ENCODE peak calls at places on chromosome 7, in five cellular contexts. G is H1, W is GM12892, I is SK-N-SH, O is K562. A is an unnamed sample.

GRCh38 chr7:84674236-84674913 is 479.8 kb upstream of the SEMA3A start:
- DNase-seq in O (no peak), W (no peak), I (no peak), G (no peak), A (no peak)

GRCh38 chr7:5500056-5500776 is 76.6 kb upstream of the TNRC18 start:
- DNase-seq in I (peak; percentile 27), W (no peak), G (no peak), O (no peak), A (no peak)

GRCh38 chr7:473211-473734 is 46.4 kb downstream of the PDGFA start:
- DNase-seq in I (no peak), O (no peak), W (no peak), G (peak; percentile 43), A (no peak)

GRCh38 chr7:130988443-130988842 is 254.4 kb upstream of the KLF14 start:
- DNase-seq in I (peak; percentile 48), W (no peak), O (no peak), G (no peak), A (no peak)

GRCh38 chr7:150753239-150753638 is 16.0 kb downstream of the GIMAP5 start:
- DNase-seq in W (no peak), O (no peak), I (no peak), G (no peak), A (no peak)

GRCh38 chr7:71479231-71479630 is 347.3 kb downstream of the GALNT17 start:
- DNase-seq in O (no peak), G (no peak), I (no peak), W (no peak), A (no peak)

GRCh38 chr7:12851142-12851541 is 163.7 kb downstream of the ARL4A start:
- DNase-seq in I (no peak), O (no peak), W (no peak), G (no peak), A (no peak)

GRCh38 chr7:71414490-71414889 is 282.5 kb downstream of the GALNT17 start:
- DNase-seq in G (no peak), W (no peak), I (no peak), O (no peak), A (no peak)

GRCh38 chr7:25326466-25327156 is 98.3 kb upstream of the NPVF start:
- DNase-seq in I (no peak), W (no peak), G (no peak), O (no peak), A (no peak)

GRCh38 chr7:115299379-115300038 is 377.6 kb downstream of the MDFIC start:
- DNase-seq in O (no peak), W (no peak), I (no peak), G (no peak), A (no peak)

GRCh38 chr7:64775289-64775688 is 18.9 kb upstream of the ZNF138 start:
- DNase-seq in I (no peak), G (no peak), O (peak; percentile 21), W (no peak), A (no peak)

GRCh38 chr7:151455690-151456089 is 15.7 kb upstream of the CRYGN start:
- DNase-seq in G (no peak), W (no peak), O (no peak), I (no peak), A (no peak)

GRCh38 chr7:30321992-30322637 is 37.7 kb downstream of the ZNRF2 start:
- DNase-seq in O (peak; percentile 19), I (no peak), G (no peak), W (peak; percentile 18), A (no peak)
- TF ChIP-seq TAF1 in O (no peak), I (no peak), G (no peak), W (no peak), A (no peak)

GRCh38 chr7:102991077-102991539 is 78.3 kb downstream of the LRRC17 start:
- DNase-seq in G (no peak), I (no peak), O (no peak), W (no peak), A (no peak)

GRCh38 chr7:102992820-102993531 is 80.2 kb downstream of the LRRC17 start:
- DNase-seq in G (no peak), I (no peak), O (peak; percentile 84), W (no peak), A (no peak)

GRCh38 chr7:102992509-102992819 is 79.7 kb downstream of the LRRC17 start:
- DNase-seq in I (no peak), O (no peak), G (no peak), W (no peak), A (no peak)

GRCh38 chr7:102990642-102991041 is 77.8 kb downstream of the LRRC17 start:
- DNase-seq in G (no peak), I (no peak), O (no peak), W (no peak), A (no peak)

GRCh38 chr7:102991540-102992214 is 78.9 kb downstream of the LRRC17 start:
- DNase-seq in O (peak; percentile 85), I (peak; percentile 15), W (no peak), G (no peak), A (no peak)
- TF ChIP-seq TAF1 in O (no peak), I (peak; percentile 18), W (no peak), G (no peak), A (no peak)

GRCh38 chr7:73704640-73705550 is 14.6 kb downstream of the STX1A start:
- DNase-seq in G (no peak), W (no peak), I (peak; percentile 42), O (no peak), A (no peak)

GRCh38 chr7:73707045-73707631 is 12.3 kb downstream of the STX1A start:
- DNase-seq in G (peak; percentile 49), I (peak; percentile 66), W (no peak), O (no peak), A (no peak)

GRCh38 chr7:73705551-73705920 is 13.9 kb downstream of the STX1A start:
- DNase-seq in I (peak; percentile 32), G (no peak), W (no peak), O (no peak), A (no peak)

GRCh38 chr7:73703985-73704639 is 15.4 kb downstream of the STX1A start:
- DNase-seq in G (peak; percentile 81), O (peak; percentile 94), W (no peak), I (peak; percentile 89), A (peak; percentile 81)

DNA sequence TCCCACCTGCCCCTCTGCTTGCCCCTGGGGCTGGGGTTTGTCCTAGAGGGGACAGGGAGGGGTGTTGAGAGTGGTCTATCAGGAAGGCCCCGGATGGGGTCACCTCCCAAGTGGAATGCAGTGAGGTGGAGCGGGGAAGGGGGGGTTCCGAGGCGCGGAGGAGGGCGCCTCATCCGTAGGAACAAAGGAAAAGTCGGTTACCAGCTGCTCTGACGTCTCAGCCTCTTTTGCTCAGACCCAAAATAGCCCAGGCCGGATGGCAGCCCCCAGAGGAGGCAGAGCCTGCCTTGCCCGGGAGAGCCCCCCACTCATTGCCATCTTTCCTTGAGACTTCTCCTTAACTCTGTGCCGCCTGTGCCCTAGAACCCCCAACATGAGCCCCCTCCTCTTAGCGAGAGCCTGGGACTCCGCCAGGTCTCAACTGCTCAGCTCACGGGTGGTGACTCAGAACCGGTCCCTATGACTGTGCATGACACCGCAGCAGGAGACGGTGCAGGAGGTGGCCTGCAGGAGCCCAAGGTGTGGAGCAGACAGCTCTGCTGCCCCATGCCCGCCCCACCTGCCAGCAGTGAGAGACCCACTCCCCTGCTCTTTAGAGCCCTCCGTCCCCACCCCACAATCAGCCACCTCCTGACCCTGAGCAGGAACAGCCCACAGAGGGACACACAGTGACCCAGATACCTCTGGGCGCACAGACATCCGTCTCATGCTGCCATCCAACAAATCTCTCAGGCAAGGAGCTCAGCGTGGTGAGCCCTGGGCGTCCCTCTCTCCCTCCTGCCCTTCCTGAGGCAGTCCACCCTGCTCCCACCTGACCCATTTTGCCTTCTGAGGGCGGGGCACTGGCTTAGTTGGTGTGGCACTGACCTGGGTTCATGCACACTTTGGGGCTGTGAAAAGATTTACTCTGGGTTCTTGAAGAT is 13.1 kb downstream of the STX1A start:
- DNase-seq in G (peak; percentile 47), I (peak; percentile 40), O (peak; percentile 73), W (no peak), A (no peak)
- TF ChIP-seq TAF1 in G (no peak), I (no peak), O (no peak), W (no peak), A (no peak)

DNA sequence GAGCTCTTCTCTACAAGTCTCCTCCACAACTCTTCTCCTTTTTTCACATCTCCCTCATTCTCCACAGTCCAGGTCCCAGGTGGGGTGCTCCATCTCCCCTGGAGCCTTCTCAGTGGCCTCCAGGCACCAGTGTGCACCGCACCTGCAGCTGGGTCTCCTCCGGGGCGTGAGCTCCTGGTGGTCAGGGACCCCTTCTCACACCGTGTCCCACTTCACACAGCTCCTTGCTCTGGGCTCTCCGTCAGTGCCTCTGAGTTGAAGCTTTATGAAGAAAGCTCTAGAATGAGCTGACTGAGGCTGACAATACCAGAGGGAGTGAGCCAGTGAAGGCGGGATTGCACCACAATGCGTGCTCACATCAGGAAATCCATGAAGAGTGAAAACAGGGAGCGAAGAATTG is 290.2 kb downstream of the DNAJB6 start:
- DNase-seq in G (no peak), W (no peak), O (no peak), I (no peak), A (no peak)
- TF ChIP-seq TAF1 in G (no peak), W (no peak), O (no peak), I (no peak), A (no peak)

GRCh38 chr7:157138424-157139141 is at the start of gene UBE3C:
- DNase-seq in O (peak; percentile 98), I (peak; percentile 100), G (peak; percentile 93), W (peak; percentile 93), A (peak; percentile 95)

GRCh38 chr7:157136372-157136771 is 2.4 kb upstream of the UBE3C start:
- DNase-seq in W (no peak), I (no peak), G (no peak), O (peak; percentile 41), A (no peak)

GRCh38 chr7:157139142-157140117 is 704 bp downstream of the UBE3C start:
- DNase-seq in O (peak; percentile 32), I (no peak), G (no peak), W (peak; percentile 55), A (no peak)

GRCh38 chr7:157140118-157140905 is 1.6 kb downstream of the UBE3C start:
- DNase-seq in W (no peak), O (peak; percentile 28), G (peak; percentile 31), I (no peak), A (no peak)

GRCh38 chr7:157138101-157138423 is 664 bp upstream of the UBE3C start:
- DNase-seq in I (no peak), G (no peak), W (no peak), O (no peak), A (no peak)
- TF ChIP-seq TAF1 in I (no peak), G (no peak), W (no peak), O (no peak), A (no peak)

GRCh38 chr7:29113384-29114102 is 32.8 kb downstream of the CPVL start:
- DNase-seq in W (no peak), O (no peak), G (no peak), I (no peak), A (no peak)
- TF ChIP-seq TAF1 in W (no peak), O (no peak), G (no peak), I (no peak), A (no peak)

DNA sequence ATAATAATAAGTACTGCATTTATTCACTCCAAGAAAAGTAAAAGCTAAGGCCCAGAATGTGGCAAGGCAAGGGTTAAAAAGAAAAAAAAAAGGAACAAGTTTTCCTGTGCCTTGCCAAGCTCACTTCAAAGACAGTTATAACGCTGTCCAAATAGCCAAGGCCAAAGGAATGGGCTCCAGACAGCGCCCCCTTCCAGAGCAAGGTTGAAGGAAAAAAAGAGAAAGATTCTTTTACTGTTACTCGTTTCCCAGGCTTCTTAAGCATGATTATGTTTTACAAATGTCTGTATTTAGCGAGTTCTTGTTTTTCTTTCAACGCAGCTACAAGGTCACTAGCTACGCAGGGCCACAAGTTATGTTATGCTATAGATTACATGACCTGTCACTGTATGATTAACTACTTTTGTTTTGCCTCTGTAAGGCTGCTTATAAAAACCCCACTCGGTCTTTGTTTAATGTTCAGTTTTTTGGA is 9.1 kb upstream of the EIF4H start:
- DNase-seq in W (no peak), G (peak; percentile 56), I (no peak), O (peak; percentile 33), A (no peak)
- TF ChIP-seq TAF1 in W (no peak), G (no peak), I (no peak), O (no peak), A (no peak)

GRCh38 chr7:28793383-28793782 is 164.7 kb downstream of the TRIL start:
- DNase-seq in G (no peak), I (no peak), W (no peak), O (no peak), A (no peak)
- TF ChIP-seq TAF1 in G (no peak), I (no peak), W (no peak), O (no peak), A (no peak)

A was measured in GM12891.